ENCODE peak calls at places on chromosomes 3 and 15, in five cellular contexts. H is fibroblast of lung; B is foreskin fibroblast; I is CD4-positive, alpha-beta T cell; Z is kidney tubule cell. O is an unnamed sample.

GRCh38 chr3:43054754-43055153 is 51.1 kb downstream of the POMGNT2 start:
- DNase-seq in B (no peak), Z (no peak), H (no peak), I (no peak), O (no peak)

GRCh38 chr3:43995929-43996378 is 245.7 kb upstream of the TOPAZ1 start:
- DNase-seq in B (no peak), Z (no peak), H (no peak), I (no peak), O (no peak)

GRCh38 chr15:98548172-98548971 is 100.0 kb upstream of the IGF1R start:
- DNase-seq in I (no peak), Z (peak; percentile 79), H (peak; percentile 60), B (peak; percentile 88), O (peak; percentile 56)

GRCh38 chr3:58776231-58776630 is 109.7 kb upstream of the FAM3D start:
- DNase-seq in B (no peak), I (no peak), H (no peak), Z (no peak), O (no peak)

GRCh38 chr3:159762981-159763465 is 225.6 kb upstream of the IL12A start:
- DNase-seq in I (no peak), B (peak; percentile 84), Z (peak; percentile 94), H (peak; percentile 95), O (no peak)

GRCh38 chr3:26089249-26089648 is 299.4 kb downstream of the OXSM start:
- DNase-seq in H (no peak), Z (no peak), B (no peak), I (no peak), O (no peak)

GRCh38 chr3:126149960-126150515 is 30.3 kb downstream of the ALDH1L1 start:
- DNase-seq in I (no peak), Z (no peak), H (no peak), B (no peak), O (peak; percentile 34)

GRCh38 chr3:184565421-184566211 is 4.0 kb downstream of the EPHB3 start:
- DNase-seq in Z (peak; percentile 83), I (no peak), B (peak; percentile 94), H (peak; percentile 94), O (peak; percentile 67)

GRCh38 chr3:138829097-138829496 is 5.6 kb downstream of the PIK3CB start:
- DNase-seq in I (no peak), Z (no peak), B (no peak), H (no peak), O (no peak)

GRCh38 chr3:23325466-23326065 is 122.4 kb downstream of the UBE2E2 start:
- DNase-seq in I (no peak), Z (peak; percentile 47), B (no peak), H (peak; percentile 25), O (no peak)

GRCh38 chr3:48607519-48607918 is 1.9 kb downstream of the UQCRC1 start:
- DNase-seq in B (peak; percentile 37), Z (no peak), I (no peak), H (no peak), O (no peak)

GRCh38 chr3:128201158-128201755 is 48.0 kb downstream of the EEFSEC start:
- DNase-seq in Z (no peak), H (peak; percentile 22), B (no peak), I (no peak), O (no peak)

GRCh38 chr3:49803464-49804140 is 541 bp downstream of the INKA1 start:
- DNase-seq in I (peak; percentile 23), Z (no peak), H (no peak), B (peak; percentile 64), O (no peak)

GRCh38 chr15:61025746-61026256 is 203.3 kb downstream of the RORA start:
- DNase-seq in I (no peak), B (no peak), H (no peak), Z (no peak), O (no peak)

GRCh38 chr15:98830034-98830634 is 177.5 kb downstream of the PGPEP1L start:
- DNase-seq in Z (no peak), H (no peak), I (no peak), B (no peak), O (no peak)

GRCh38 chr15:71146597-71146996 is 31.3 kb downstream of the THSD4 start:
- DNase-seq in B (no peak), H (no peak), Z (no peak), I (no peak), O (no peak)

GRCh38 chr3:143348486-143349327 is 229.1 kb downstream of the CHST2 start:
- DNase-seq in B (no peak), Z (no peak), H (no peak), I (no peak), O (no peak)

GRCh38 chr15:67781907-67782559 is 43.3 kb upstream of the SKOR1 start:
- DNase-seq in H (no peak), B (no peak), I (no peak), Z (no peak), O (no peak)

GRCh38 chr3:178352300-178353021 is 183.8 kb upstream of the KCNMB2 start:
- DNase-seq in B (peak; percentile 90), Z (peak; percentile 73), I (no peak), H (peak; percentile 90), O (no peak)

GRCh38 chr3:54954019-54954418 is 26.2 kb upstream of the LRTM1 start:
- DNase-seq in Z (peak; percentile 92), H (peak; percentile 96), B (peak; percentile 95), I (no peak), O (no peak)

GRCh38 chr15:41843571-41843970 is 4.9 kb downstream of the PLA2G4B start:
- DNase-seq in H (no peak), I (no peak), B (no peak), Z (no peak), O (no peak)

GRCh38 chr15:40333922-40334492 is 6.7 kb downstream of the CCDC9B start:
- DNase-seq in H (peak; percentile 75), I (no peak), Z (no peak), B (peak; percentile 65), O (no peak)